ENCODE peak calls at places on chromosomes 11 and 22, in five cellular contexts. One of them, this sample, is unnamed.

GRCh38 chr11:125114518-125114917 is 3.1 kb upstream of the TMEM218 start:
- DNase-seq in K562: peak; percentile 60
- DNase-seq in GM12878: no peak
- DNase-seq in HepG2: peak; percentile 49
- DNase-seq in SK-N-SH: no peak
- DNase-seq in this sample: peak; percentile 34

GRCh38 chr11:7964873-7965272 is 374 bp downstream of the NLRP10 start:
- DNase-seq in K562: no peak
- DNase-seq in HepG2: no peak
- DNase-seq in GM12878: no peak
- DNase-seq in SK-N-SH: no peak
- DNase-seq in this sample: no peak

GRCh38 chr22:42964994-42965699 is 49.8 kb downstream of the PACSIN2 start:
- DNase-seq in SK-N-SH: no peak
- DNase-seq in HepG2: peak; percentile 77
- DNase-seq in K562: no peak
- DNase-seq in GM12878: no peak
- DNase-seq in this sample: peak; percentile 86

GRCh38 chr11:14612624-14613023 is 31.0 kb upstream of the PDE3B start:
- DNase-seq in GM12878: no peak
- DNase-seq in SK-N-SH: no peak
- DNase-seq in HepG2: peak; percentile 29
- DNase-seq in K562: no peak
- DNase-seq in this sample: no peak

GRCh38 chr11:86570020-86570419 is 102.4 kb downstream of the ME3 start:
- DNase-seq in SK-N-SH: no peak
- DNase-seq in HepG2: no peak
- DNase-seq in GM12878: no peak
- DNase-seq in K562: no peak
- DNase-seq in this sample: no peak

GRCh38 chr22:17366830-17367229 is 2.4 kb upstream of the CECR2 start:
- DNase-seq in SK-N-SH: peak; percentile 37
- DNase-seq in HepG2: no peak
- DNase-seq in K562: peak; percentile 62
- DNase-seq in GM12878: no peak
- DNase-seq in this sample: peak; percentile 18

GRCh38 chr22:22684605-22685561 is 40.5 kb downstream of the GGTLC2 start:
- DNase-seq in GM12878: no peak
- DNase-seq in SK-N-SH: no peak
- DNase-seq in HepG2: no peak
- DNase-seq in K562: peak; percentile 86
- DNase-seq in this sample: no peak

GRCh38 chr11:109241988-109242387 is 180.0 kb upstream of the C11orf87 start:
- DNase-seq in HepG2: no peak
- DNase-seq in GM12878: no peak
- DNase-seq in K562: no peak
- DNase-seq in SK-N-SH: no peak
- DNase-seq in this sample: no peak

GRCh38 chr22:38697055-38697980 is 3.4 kb downstream of the JOSD1 start:
- DNase-seq in HepG2: peak; percentile 64
- DNase-seq in K562: peak; percentile 73
- DNase-seq in GM12878: no peak
- DNase-seq in SK-N-SH: no peak
- DNase-seq in this sample: no peak

GRCh38 chr11:36070215-36070976 is 126.5 kb downstream of the LDLRAD3 start:
- DNase-seq in HepG2: no peak
- DNase-seq in SK-N-SH: no peak
- DNase-seq in GM12878: no peak
- DNase-seq in K562: no peak
- DNase-seq in this sample: no peak

GRCh38 chr11:94494200-94494545 is 389 bp downstream of the ANKRD49 start:
- DNase-seq in HepG2: no peak
- DNase-seq in K562: no peak
- DNase-seq in SK-N-SH: no peak
- DNase-seq in GM12878: no peak
- DNase-seq in this sample: no peak

GRCh38 chr11:102177126-102177525 is 66.9 kb downstream of the YAP1 start:
- DNase-seq in K562: no peak
- DNase-seq in GM12878: no peak
- DNase-seq in HepG2: no peak
- DNase-seq in SK-N-SH: no peak
- DNase-seq in this sample: no peak

GRCh38 chr22:27206001-27206746 is 548.8 kb downstream of the MIAT start:
- DNase-seq in GM12878: no peak
- DNase-seq in K562: no peak
- DNase-seq in SK-N-SH: no peak
- DNase-seq in HepG2: no peak
- DNase-seq in this sample: no peak

GRCh38 chr11:8608646-8609045 is 14.6 kb upstream of the STK33 start:
- DNase-seq in SK-N-SH: no peak
- DNase-seq in HepG2: no peak
- DNase-seq in K562: no peak
- DNase-seq in GM12878: no peak
- DNase-seq in this sample: no peak

GRCh38 chr11:19552684-19553083 is 160.0 kb upstream of the NAV2 start:
- DNase-seq in GM12878: no peak
- DNase-seq in HepG2: no peak
- DNase-seq in K562: no peak
- DNase-seq in SK-N-SH: no peak
- DNase-seq in this sample: no peak

GRCh38 chr22:30601464-30601863 is 5.5 kb upstream of the TCN2 start:
- DNase-seq in SK-N-SH: no peak
- DNase-seq in GM12878: no peak
- DNase-seq in HepG2: no peak
- DNase-seq in K562: no peak
- DNase-seq in this sample: no peak

GRCh38 chr11:60887531-60887930 is 18.9 kb downstream of the PRPF19 start:
- DNase-seq in SK-N-SH: peak; percentile 63
- DNase-seq in K562: peak; percentile 74
- DNase-seq in GM12878: no peak
- DNase-seq in HepG2: peak; percentile 66
- DNase-seq in this sample: peak; percentile 31

DNA sequence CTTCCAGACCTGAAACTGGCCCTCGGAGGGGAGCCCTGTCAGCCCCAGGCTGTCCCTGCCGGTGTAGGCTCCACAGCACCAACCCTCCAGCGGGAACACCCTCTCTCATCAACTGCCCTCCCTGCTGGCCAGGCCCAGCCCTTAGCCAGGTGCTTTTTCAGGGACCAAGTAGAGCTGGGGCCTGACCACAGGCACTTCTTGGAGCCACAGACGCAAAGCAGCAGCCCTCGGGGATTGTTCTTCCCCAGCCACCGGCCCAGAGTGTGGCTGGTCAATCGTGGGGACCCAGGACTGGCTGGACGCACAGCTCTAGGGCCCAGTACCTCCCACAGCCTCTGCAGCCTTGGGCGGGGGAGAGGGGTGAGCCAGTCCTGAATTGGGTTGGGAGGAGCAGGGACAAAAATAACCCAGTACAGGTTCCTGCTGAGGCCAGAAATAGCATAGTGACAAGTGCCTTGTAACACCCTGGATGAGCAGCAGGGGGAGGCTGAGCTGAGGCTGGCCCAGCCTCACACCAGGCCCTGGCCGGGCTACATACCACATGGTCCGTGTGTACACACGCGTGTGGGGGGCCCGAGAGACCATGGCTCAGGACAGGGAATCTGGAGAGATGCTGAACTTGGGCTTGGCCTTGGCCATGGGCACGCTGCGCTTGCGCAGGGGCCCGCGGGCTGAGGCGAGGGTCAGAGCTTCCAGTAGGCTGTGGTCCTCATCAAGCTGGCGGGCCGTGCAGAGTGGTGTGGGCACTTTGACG is 2.0 kb downstream of the KCNJ11 start:
- DNase-seq in SK-N-SH: peak; percentile 74
- DNase-seq in HepG2: peak; percentile 43
- DNase-seq in GM12878: no peak
- DNase-seq in K562: peak; percentile 81
- DNase-seq in this sample: peak; percentile 18
- TF ChIP-seq YY1 in SK-N-SH: no peak
- TF ChIP-seq YY1 in HepG2: no peak
- TF ChIP-seq YY1 in GM12878: no peak
- TF ChIP-seq YY1 in K562: no peak
- TF ChIP-seq YY1 in this sample: no peak

GRCh38 chr11:15696069-15696468 is 581.3 kb downstream of the INSC start:
- DNase-seq in SK-N-SH: no peak
- DNase-seq in HepG2: no peak
- DNase-seq in K562: no peak
- DNase-seq in GM12878: no peak
- DNase-seq in this sample: no peak

GRCh38 chr11:15690326-15690725 is 575.6 kb downstream of the INSC start:
- DNase-seq in HepG2: no peak
- DNase-seq in SK-N-SH: no peak
- DNase-seq in GM12878: no peak
- DNase-seq in K562: no peak
- DNase-seq in this sample: no peak

GRCh38 chr11:15688351-15688792 is 573.6 kb downstream of the INSC start:
- DNase-seq in K562: no peak
- DNase-seq in GM12878: no peak
- DNase-seq in HepG2: no peak
- DNase-seq in SK-N-SH: no peak
- DNase-seq in this sample: no peak

GRCh38 chr11:15695096-15695721 is 580.5 kb downstream of the INSC start:
- DNase-seq in K562: no peak
- DNase-seq in HepG2: no peak
- DNase-seq in SK-N-SH: no peak
- DNase-seq in GM12878: no peak
- DNase-seq in this sample: no peak

GRCh38 chr11:15692739-15693138 is 578.0 kb downstream of the INSC start:
- DNase-seq in GM12878: no peak
- DNase-seq in SK-N-SH: no peak
- DNase-seq in K562: peak; percentile 8
- DNase-seq in HepG2: no peak
- DNase-seq in this sample: no peak
- TF ChIP-seq ZBTB33 in GM12878: no peak
- TF ChIP-seq ZBTB33 in SK-N-SH: no peak
- TF ChIP-seq ZBTB33 in K562: no peak
- TF ChIP-seq ZBTB33 in HepG2: no peak
- TF ChIP-seq ZBTB33 in this sample: no peak

GRCh38 chr11:114343020-114343419 is 46.8 kb downstream of the NNMT start:
- DNase-seq in GM12878: no peak
- DNase-seq in HepG2: no peak
- DNase-seq in K562: no peak
- DNase-seq in SK-N-SH: no peak
- DNase-seq in this sample: no peak

GRCh38 chr11:114342476-114342875 is 46.3 kb downstream of the NNMT start:
- DNase-seq in GM12878: no peak
- DNase-seq in HepG2: no peak
- DNase-seq in K562: no peak
- DNase-seq in SK-N-SH: no peak
- DNase-seq in this sample: no peak

GRCh38 chr11:114343493-114343892 is 47.3 kb downstream of the NNMT start:
- DNase-seq in SK-N-SH: no peak
- DNase-seq in K562: no peak
- DNase-seq in HepG2: no peak
- DNase-seq in GM12878: no peak
- DNase-seq in this sample: no peak

GRCh38 chr11:114344494-114344893 is 48.3 kb downstream of the NNMT start:
- DNase-seq in GM12878: no peak
- DNase-seq in SK-N-SH: no peak
- DNase-seq in K562: no peak
- DNase-seq in HepG2: no peak
- DNase-seq in this sample: no peak

DNA sequence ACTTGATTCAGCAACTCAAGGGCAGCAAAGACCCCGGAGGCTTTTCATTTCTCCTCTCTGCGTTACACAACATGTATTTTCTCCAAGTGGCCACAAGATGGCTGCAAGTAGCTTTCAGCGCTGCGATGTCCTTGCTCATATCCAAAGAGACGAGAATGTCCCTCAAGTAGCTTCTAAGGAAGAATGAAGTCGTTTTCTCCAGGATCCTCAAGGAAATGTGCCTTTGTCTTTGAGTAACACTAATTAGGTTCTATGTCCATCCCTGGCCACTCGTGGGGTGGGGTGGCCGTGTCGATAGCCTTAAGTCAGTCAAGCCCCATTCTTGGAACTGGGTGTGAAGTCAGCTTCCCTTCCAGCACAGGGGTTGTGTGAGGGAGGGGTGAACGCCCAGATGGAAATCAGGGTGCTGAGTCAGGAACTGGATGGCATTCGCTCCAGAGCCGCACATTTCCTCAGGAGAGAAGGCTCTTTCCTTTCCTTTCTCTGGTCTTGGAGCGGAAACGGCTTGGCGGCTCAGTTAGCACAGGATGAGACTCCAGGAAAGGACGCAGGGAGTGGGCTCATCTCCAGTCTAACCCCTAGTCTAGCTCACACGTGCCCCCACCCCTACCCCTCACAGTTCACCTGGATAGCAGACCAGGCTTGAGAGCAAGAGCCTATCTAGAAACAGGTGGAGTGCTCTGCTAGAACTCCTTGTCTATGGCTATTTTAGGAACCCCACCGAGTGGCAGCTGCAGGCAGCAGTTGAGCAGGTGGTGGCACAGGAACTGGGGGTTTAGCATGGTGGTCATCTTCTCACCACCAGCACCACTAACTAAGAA is 44.3 kb downstream of the NNMT start:
- DNase-seq in GM12878: no peak
- DNase-seq in SK-N-SH: peak; percentile 39
- DNase-seq in HepG2: peak; percentile 30
- DNase-seq in K562: peak; percentile 78
- DNase-seq in this sample: peak; percentile 51
- TF ChIP-seq YY1 in GM12878: no peak
- TF ChIP-seq YY1 in SK-N-SH: no peak
- TF ChIP-seq YY1 in HepG2: no peak
- TF ChIP-seq YY1 in K562: peak; percentile 45
- TF ChIP-seq YY1 in this sample: peak; percentile 3

GRCh38 chr11:69876013-69876412 is 56.8 kb upstream of the FGF3 start:
- DNase-seq in SK-N-SH: no peak
- DNase-seq in HepG2: no peak
- DNase-seq in GM12878: no peak
- DNase-seq in K562: no peak
- DNase-seq in this sample: no peak

GRCh38 chr11:69874178-69874983 is 55.2 kb upstream of the FGF3 start:
- DNase-seq in K562: no peak
- DNase-seq in HepG2: no peak
- DNase-seq in GM12878: no peak
- DNase-seq in SK-N-SH: peak; percentile 15
- DNase-seq in this sample: no peak

GRCh38 chr11:69877235-69877634 is 58.0 kb upstream of the FGF3 start:
- DNase-seq in SK-N-SH: no peak
- DNase-seq in GM12878: no peak
- DNase-seq in HepG2: no peak
- DNase-seq in K562: no peak
- DNase-seq in this sample: no peak

GRCh38 chr11:69873166-69874077 is 54.2 kb upstream of the FGF3 start:
- DNase-seq in HepG2: no peak
- DNase-seq in SK-N-SH: no peak
- DNase-seq in GM12878: no peak
- DNase-seq in K562: no peak
- DNase-seq in this sample: no peak

GRCh38 chr11:69874984-69875673 is 55.9 kb upstream of the FGF3 start:
- DNase-seq in HepG2: no peak
- DNase-seq in SK-N-SH: peak; percentile 13
- DNase-seq in GM12878: no peak
- DNase-seq in K562: no peak
- DNase-seq in this sample: no peak
- TF ChIP-seq ZBTB33 in HepG2: no peak
- TF ChIP-seq ZBTB33 in SK-N-SH: no peak
- TF ChIP-seq ZBTB33 in GM12878: no peak
- TF ChIP-seq ZBTB33 in K562: no peak
- TF ChIP-seq ZBTB33 in this sample: no peak

This sample was measured in HCT116.